ENCODE peak calls at places on chromosomes 1 and 21, in nine cellular contexts. V, Q, K, J, P, T, N, I and W are unnamed samples.

GRCh38 chr21:37164742-37165141 is 91.7 kb downstream of the TTC3 start:
- DNase-seq in V (no peak), Q (no peak), K (no peak), J (no peak), P (no peak), T (no peak), N (no peak), I (no peak), W (no peak)

GRCh38 chr1:81695741-81696140 is 105.0 kb upstream of the ADGRL2 start:
- DNase-seq in V (no peak), Q (no peak), K (peak), J (no peak), P (no peak), T (peak), N (no peak), I (no peak), W (no peak)

GRCh38 chr1:205527931-205528330 is 23.5 kb downstream of the CDK18 start:
- DNase-seq in V (no peak), Q (no peak), K (no peak), J (no peak), P (no peak), T (no peak), N (no peak), I (no peak), W (no peak)

GRCh38 chr21:29189358-29189757 is 58.9 kb downstream of the MAP3K7CL start:
- DNase-seq in V (no peak), Q (no peak), K (peak), J (no peak), P (no peak), T (no peak), N (no peak), I (no peak), W (no peak)

GRCh38 chr1:92444351-92444750 is 42.4 kb downstream of the GFI1 start:
- DNase-seq in V (no peak), Q (no peak), K (peak), J (no peak), P (no peak), T (no peak), N (no peak), I (no peak), W (no peak)

GRCh38 chr1:88787023-88787903 is 103.2 kb downstream of the PKN2 start:
- DNase-seq in V (no peak), Q (no peak), K (no peak), J (no peak), P (no peak), T (no peak), N (peak), I (no peak), W (no peak)

GRCh38 chr1:150111670-150112069 is 38.0 kb upstream of the PLEKHO1 start:
- DNase-seq in V (no peak), Q (no peak), K (no peak), J (no peak), P (no peak), T (no peak), N (no peak), I (no peak), W (no peak)

GRCh38 chr1:30446508-30446907 is 276.9 kb downstream of the MATN1 start:
- DNase-seq in V (no peak), Q (no peak), K (no peak), J (no peak), P (no peak), T (no peak), N (no peak), I (no peak), W (no peak)

DNA sequence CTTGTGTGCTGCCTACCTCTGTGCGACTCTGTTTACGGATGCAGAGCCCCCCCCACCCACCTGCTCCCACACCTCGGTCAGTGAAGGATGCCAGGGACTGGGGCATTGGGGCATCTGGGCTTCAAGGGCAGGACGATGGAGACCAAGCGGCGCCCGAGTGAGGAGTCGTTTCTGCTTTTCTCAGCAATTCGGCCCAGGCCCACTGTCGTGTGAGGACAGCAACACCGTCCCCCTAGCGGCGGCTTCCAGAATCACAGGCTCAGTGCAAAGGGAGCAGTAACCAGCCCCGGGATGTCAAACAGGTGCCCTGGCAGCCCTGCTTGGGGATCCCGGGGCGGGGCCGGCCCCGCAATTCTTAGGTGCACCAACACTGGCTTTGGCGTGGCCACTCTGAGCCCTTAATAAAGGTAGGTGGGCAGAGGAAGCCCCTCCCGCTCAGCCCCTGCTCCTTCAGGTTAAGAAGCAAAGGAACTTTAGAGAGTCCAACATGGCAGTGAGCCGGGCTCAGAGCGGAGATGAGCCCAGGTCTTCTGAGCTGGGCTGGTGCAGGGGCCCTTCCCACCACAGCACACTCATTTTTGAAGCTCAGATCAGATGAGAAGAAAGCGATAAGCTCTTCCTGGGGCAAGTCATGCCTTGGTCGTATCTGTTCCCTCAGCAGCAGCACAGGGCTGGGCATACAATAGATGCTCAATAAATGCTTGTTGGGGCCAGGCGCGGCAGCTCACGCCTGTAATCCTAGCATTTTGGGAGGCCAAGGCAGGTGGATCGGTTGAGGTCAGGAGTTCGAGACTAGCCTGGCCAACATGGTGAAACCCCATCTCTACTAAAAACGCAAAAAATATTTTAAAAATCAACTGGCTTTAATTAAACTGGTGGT is 51.3 kb upstream of the TARDBP start:
- DNase-seq in V (peak), Q (peak), K (peak), J (peak), P (peak), T (no peak), N (peak), I (no peak), W (peak)
- TF ChIP-seq CTCF in V (peak), Q (peak), K (peak), J (peak), P (peak), T (peak), N (peak), I (peak), W (peak)

GRCh38 chr1:9400425-9401079 is 107.9 kb downstream of the SPSB1 start:
- DNase-seq in V (no peak), Q (no peak), K (no peak), J (no peak), P (no peak), T (no peak), N (peak), I (no peak), W (no peak)
- TF ChIP-seq CTCF in V (no peak), Q (no peak), K (no peak), J (no peak), P (peak), T (no peak), N (no peak), I (no peak), W (no peak)

GRCh38 chr1:50548243-50548642 is 125.0 kb upstream of the DMRTA2 start:
- DNase-seq in V (no peak), Q (no peak), K (no peak), J (no peak), P (no peak), T (no peak), N (no peak), I (no peak), W (no peak)
- TF ChIP-seq CTCF in V (no peak), Q (no peak), K (no peak), J (no peak), P (no peak), T (no peak), N (no peak), I (no peak), W (no peak)

GRCh38 chr21:31872452-31873274 is at the start of gene HUNK:
- DNase-seq in V (peak), Q (no peak), K (peak), J (peak), P (no peak), T (no peak), N (peak), I (no peak), W (peak)

GRCh38 chr21:31875424-31876097 is 2.7 kb downstream of the HUNK start:
- DNase-seq in V (no peak), Q (no peak), K (no peak), J (no peak), P (no peak), T (no peak), N (no peak), I (no peak), W (no peak)

GRCh38 chr21:31874817-31875216 is 2.0 kb downstream of the HUNK start:
- DNase-seq in V (no peak), Q (no peak), K (no peak), J (peak), P (no peak), T (no peak), N (no peak), I (no peak), W (no peak)

GRCh38 chr21:31873275-31873695 is 465 bp downstream of the HUNK start:
- DNase-seq in V (peak), Q (no peak), K (no peak), J (peak), P (no peak), T (no peak), N (no peak), I (no peak), W (peak)

GRCh38 chr21:31873696-31874599 is 1.1 kb downstream of the HUNK start:
- DNase-seq in V (peak), Q (peak), K (no peak), J (peak), P (no peak), T (no peak), N (peak), I (no peak), W (peak)
- TF ChIP-seq CTCF in V (peak), Q (peak), K (no peak), J (peak), P (peak), T (peak), N (peak), I (peak), W (peak)

GRCh38 chr1:234579967-234580366 is 30.0 kb downstream of the IRF2BP2 start:
- DNase-seq in V (no peak), Q (no peak), K (no peak), J (no peak), P (no peak), T (no peak), N (no peak), I (no peak), W (peak)
- TF ChIP-seq CTCF in V (peak), Q (peak), K (peak), J (peak), P (peak), T (peak), N (peak), I (no peak), W (no peak)

GRCh38 chr21:31911138-31911907 is 38.5 kb downstream of the HUNK start:
- DNase-seq in V (no peak), Q (no peak), K (peak), J (no peak), P (no peak), T (no peak), N (no peak), I (peak), W (no peak)
- TF ChIP-seq CTCF in V (no peak), Q (no peak), K (no peak), J (no peak), P (no peak), T (no peak), N (no peak), I (no peak), W (no peak)